ENCODE peak calls at places on chromosome 19, in five cellular contexts. One of them, this sample, is unnamed. For H3K9me3 and H3K4me1, the result is how much of the 10 kb centered on the place peaks cover.

GRCh38 chr19:1132625-1133383 is 29.0 kb downstream of the GPX4 start:
- DNase-seq in body of pancreas: no peak
- DNase-seq in left ventricle myocardium inferior: no peak
- DNase-seq in endodermal cell: no peak
- DNase-seq in heart left ventricle: no peak
- DNase-seq in this sample: no peak

GRCh38 chr19:30322641-30323320 is 49.4 kb upstream of the ZNF536 start:
- DNase-seq in body of pancreas: no peak
- DNase-seq in left ventricle myocardium inferior: no peak
- DNase-seq in endodermal cell: peak
- DNase-seq in heart left ventricle: no peak
- DNase-seq in this sample: no peak

GRCh38 chr19:5093297-5093858 is 124.5 kb downstream of the KDM4B start:
- DNase-seq in body of pancreas: peak
- DNase-seq in left ventricle myocardium inferior: peak
- DNase-seq in endodermal cell: no peak
- DNase-seq in heart left ventricle: peak
- DNase-seq in this sample: no peak

GRCh38 chr19:46067691-46068090 is 26.9 kb upstream of the IGFL4 start:
- DNase-seq in body of pancreas: no peak
- DNase-seq in left ventricle myocardium inferior: no peak
- DNase-seq in endodermal cell: no peak
- DNase-seq in heart left ventricle: no peak
- DNase-seq in this sample: no peak

GRCh38 chr19:1063030-1063908 is 3.7 kb upstream of the ARHGAP45 start:
- DNase-seq in body of pancreas: no peak
- DNase-seq in left ventricle myocardium inferior: no peak
- DNase-seq in endodermal cell: peak
- DNase-seq in heart left ventricle: no peak
- DNase-seq in this sample: no peak

GRCh38 chr19:6354098-6354674 is 7.1 kb upstream of the CLPP start:
- DNase-seq in body of pancreas: no peak
- DNase-seq in left ventricle myocardium inferior: no peak
- DNase-seq in endodermal cell: no peak
- DNase-seq in heart left ventricle: no peak
- DNase-seq in this sample: no peak

GRCh38 chr19:38395381-38396127 is 7.1 kb downstream of the SPRED3 start:
- DNase-seq in body of pancreas: no peak
- DNase-seq in left ventricle myocardium inferior: no peak
- DNase-seq in endodermal cell: no peak
- DNase-seq in heart left ventricle: no peak
- DNase-seq in this sample: peak

GRCh38 chr19:18317998-18318800 is 4.7 kb downstream of the LSM4 start:
- DNase-seq in body of pancreas: no peak
- DNase-seq in left ventricle myocardium inferior: peak
- DNase-seq in endodermal cell: no peak
- DNase-seq in heart left ventricle: peak
- DNase-seq in this sample: peak

GRCh38 chr19:5086232-5086631 is 117.3 kb downstream of the KDM4B start:
- DNase-seq in body of pancreas: no peak
- DNase-seq in left ventricle myocardium inferior: no peak
- DNase-seq in endodermal cell: no peak
- DNase-seq in heart left ventricle: no peak
- DNase-seq in this sample: no peak

GRCh38 chr19:23046743-23047142 is 43.8 kb upstream of the ZNF728 start:
- DNase-seq in body of pancreas: no peak
- DNase-seq in left ventricle myocardium inferior: no peak
- DNase-seq in endodermal cell: no peak
- DNase-seq in heart left ventricle: no peak
- DNase-seq in this sample: no peak
- H3K9me3 ChIP-seq in body of pancreas: under half
- H3K9me3 ChIP-seq in left ventricle myocardium inferior: under half
- H3K9me3 ChIP-seq in endodermal cell: half or more
- H3K9me3 ChIP-seq in heart left ventricle: under half
- H3K9me3 ChIP-seq in this sample: under half

GRCh38 chr19:42214810-42215209 is 2.7 kb downstream of the DEDD2 start:
- DNase-seq in body of pancreas: no peak
- DNase-seq in left ventricle myocardium inferior: no peak
- DNase-seq in endodermal cell: no peak
- DNase-seq in heart left ventricle: no peak
- DNase-seq in this sample: no peak
- H3K4me1 ChIP-seq in body of pancreas: half or more
- H3K4me1 ChIP-seq in left ventricle myocardium inferior: under half
- H3K4me1 ChIP-seq in endodermal cell: under half
- H3K4me1 ChIP-seq in heart left ventricle: under half
- H3K4me1 ChIP-seq in this sample: under half

GRCh38 chr19:12090807-12091206 is 26.3 kb downstream of the ZNF844 start:
- DNase-seq in body of pancreas: peak
- DNase-seq in left ventricle myocardium inferior: peak
- DNase-seq in endodermal cell: peak
- DNase-seq in heart left ventricle: peak
- DNase-seq in this sample: peak

DNA sequence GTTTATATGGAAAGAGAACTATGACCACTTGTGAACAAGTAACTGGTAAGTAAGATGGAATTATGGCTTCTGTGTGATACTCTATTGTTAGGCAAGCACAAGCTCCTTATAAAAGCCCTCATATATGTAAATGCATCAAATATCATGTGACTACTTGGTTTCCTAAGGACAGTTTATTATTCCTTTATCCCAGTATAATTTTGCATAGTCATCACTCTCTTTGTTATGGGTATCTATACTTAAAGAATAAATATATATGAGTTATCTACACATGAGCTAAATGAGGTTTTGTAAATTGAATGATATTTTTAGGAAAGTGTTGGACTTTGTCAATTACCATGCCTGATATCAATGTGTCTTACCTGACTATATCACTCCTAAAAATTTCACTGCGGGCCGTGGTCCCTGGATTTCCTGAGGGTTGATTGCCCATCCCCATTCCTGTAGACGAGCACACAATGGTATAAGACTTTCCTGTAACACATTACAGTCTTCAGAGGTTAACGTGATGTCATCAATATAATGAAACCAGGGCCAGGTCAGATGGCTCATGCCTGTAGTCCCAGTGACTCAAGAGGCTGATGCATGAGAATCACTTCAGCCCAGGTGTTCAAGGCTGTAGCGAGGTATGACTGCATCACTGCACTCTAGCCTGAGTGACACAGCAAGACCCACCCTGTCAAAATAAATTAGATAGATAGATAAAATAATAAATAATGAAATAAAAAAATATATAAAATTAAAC is 20.7 kb downstream of the ZNF844 start:
- DNase-seq in body of pancreas: no peak
- DNase-seq in left ventricle myocardium inferior: no peak
- DNase-seq in endodermal cell: no peak
- DNase-seq in heart left ventricle: no peak
- DNase-seq in this sample: no peak
- H3K9me3 ChIP-seq in body of pancreas: under half
- H3K9me3 ChIP-seq in left ventricle myocardium inferior: under half
- H3K9me3 ChIP-seq in endodermal cell: under half
- H3K9me3 ChIP-seq in heart left ventricle: under half
- H3K9me3 ChIP-seq in this sample: under half

GRCh38 chr19:15323496-15324235 is 8.7 kb downstream of the BRD4 start:
- DNase-seq in body of pancreas: peak
- DNase-seq in left ventricle myocardium inferior: peak
- DNase-seq in endodermal cell: no peak
- DNase-seq in heart left ventricle: no peak
- DNase-seq in this sample: peak

GRCh38 chr19:15320118-15320517 is 12.2 kb downstream of the BRD4 start:
- DNase-seq in body of pancreas: no peak
- DNase-seq in left ventricle myocardium inferior: no peak
- DNase-seq in endodermal cell: no peak
- DNase-seq in heart left ventricle: no peak
- DNase-seq in this sample: no peak

GRCh38 chr19:15324791-15325519 is 7.4 kb downstream of the BRD4 start:
- DNase-seq in body of pancreas: peak
- DNase-seq in left ventricle myocardium inferior: no peak
- DNase-seq in endodermal cell: peak
- DNase-seq in heart left ventricle: no peak
- DNase-seq in this sample: peak

GRCh38 chr19:15318241-15318691 is 14.1 kb downstream of the BRD4 start:
- DNase-seq in body of pancreas: no peak
- DNase-seq in left ventricle myocardium inferior: no peak
- DNase-seq in endodermal cell: no peak
- DNase-seq in heart left ventricle: no peak
- DNase-seq in this sample: no peak

GRCh38 chr19:15321739-15322138 is 10.6 kb downstream of the BRD4 start:
- DNase-seq in body of pancreas: no peak
- DNase-seq in left ventricle myocardium inferior: no peak
- DNase-seq in endodermal cell: no peak
- DNase-seq in heart left ventricle: no peak
- DNase-seq in this sample: no peak
- H3K4me1 ChIP-seq in body of pancreas: half or more
- H3K4me1 ChIP-seq in left ventricle myocardium inferior: half or more
- H3K4me1 ChIP-seq in endodermal cell: under half
- H3K4me1 ChIP-seq in heart left ventricle: half or more
- H3K4me1 ChIP-seq in this sample: under half